ENCODE peak calls at places on chromosome 7, in four cellular contexts. K is PC-9, V is hepatocyte, L is transverse colon. Q is an unnamed sample. For H3K36me3, the result is how much of the 10 kb centered on the place peaks cover.

GRCh38 chr7:28722684-28723083 is 235.4 kb downstream of the TRIL start:
- DNase-seq in K (no peak), L (no peak), V (no peak), Q (no peak)

GRCh38 chr7:141001561-141001960 is 13.2 kb downstream of the MRPS33 start:
- DNase-seq in L (no peak), V (peak), K (no peak), Q (no peak)

GRCh38 chr7:17706734-17707133 is 233.6 kb downstream of the SNX13 start:
- DNase-seq in K (peak), L (peak), V (peak), Q (no peak)

GRCh38 chr7:16881809-16882208 is at the start of gene AGR3:
- DNase-seq in L (no peak), K (no peak), V (peak), Q (no peak)

GRCh38 chr7:45978010-45978681 is 57.1 kb upstream of the IGFBP3 start:
- DNase-seq in L (no peak), K (peak), V (peak), Q (no peak)

GRCh38 chr7:114589436-114589835 is 174.8 kb downstream of the FOXP2 start:
- DNase-seq in K (no peak), L (no peak), V (peak), Q (no peak)

GRCh38 chr7:84490661-84491060 is 296.1 kb upstream of the SEMA3A start:
- DNase-seq in K (no peak), L (no peak), V (peak), Q (no peak)

GRCh38 chr7:30143748-30144251 is 9.0 kb downstream of the MTURN start:
- DNase-seq in L (no peak), K (peak), V (no peak), Q (no peak)

GRCh38 chr7:128836729-128837348 is 6.6 kb downstream of the FLNC start:
- DNase-seq in K (no peak), L (no peak), V (no peak), Q (peak)

GRCh38 chr7:121544726-121545125 is 148.6 kb upstream of the FAM3C start:
- DNase-seq in K (peak), V (peak), L (no peak), Q (no peak)

GRCh38 chr7:80630611-80631010 is 7.8 kb upstream of the CD36 start:
- DNase-seq in K (no peak), L (no peak), V (peak), Q (no peak)

GRCh38 chr7:95411036-95411435 is 14.9 kb upstream of the PON3 start:
- DNase-seq in L (no peak), K (no peak), V (no peak), Q (no peak)

GRCh38 chr7:157675427-157675930 is 338.7 kb downstream of the DNAJB6 start:
- DNase-seq in K (no peak), L (no peak), V (no peak), Q (no peak)

GRCh38 chr7:82477733-82478515 is 34.3 kb upstream of the CACNA2D1 start:
- DNase-seq in V (no peak), L (no peak), K (no peak), Q (no peak)

GRCh38 chr7:103307487-103308231 is 10.4 kb downstream of the PMPCB start:
- DNase-seq in K (no peak), V (no peak), L (no peak), Q (no peak)

GRCh38 chr7:79529896-79530235 is 76.4 kb upstream of the MAGI2 start:
- DNase-seq in V (no peak), L (no peak), K (no peak), Q (no peak)

GRCh38 chr7:142612264-142612881 is 136.9 kb upstream of the PRSS1 start:
- DNase-seq in V (no peak), L (no peak), K (no peak), Q (no peak)

GRCh38 chr7:108026116-108026515 is 23.2 kb upstream of the LAMB1 start:
- DNase-seq in L (no peak), K (no peak), V (no peak), Q (no peak)

GRCh38 chr7:131431756-131432155 is 104.1 kb downstream of the MKLN1 start:
- DNase-seq in V (no peak), L (no peak), K (no peak), Q (no peak)

GRCh38 chr7:2522780-2523433 is 3.3 kb downstream of the LFNG start:
- DNase-seq in L (peak), V (peak), K (peak), Q (no peak)

GRCh38 chr7:94304878-94305277 is 89.8 kb upstream of the COL1A2 start:
- DNase-seq in V (no peak), K (no peak), L (no peak), Q (no peak)

GRCh38 chr7:22662490-22663145 is 64.4 kb upstream of the IL6 start:
- DNase-seq in V (no peak), L (no peak), K (no peak), Q (no peak)

GRCh38 chr7:156473476-156474240 is 166.9 kb upstream of the RNF32 start:
- DNase-seq in V (peak), K (peak), L (peak), Q (no peak)

GRCh38 chr7:74355091-74355490 is 65.9 kb downstream of the CLIP2 start:
- DNase-seq in L (peak), V (no peak), K (peak), Q (no peak)

GRCh38 chr7:157795631-157796030 is 458.8 kb downstream of the DNAJB6 start:
- DNase-seq in L (no peak), V (no peak), K (no peak), Q (no peak)

GRCh38 chr7:106022193-106022821 is 59.2 kb downstream of the CDHR3 start:
- DNase-seq in L (peak), K (no peak), V (no peak), Q (no peak)

GRCh38 chr7:110130669-110131068 is 960.3 kb upstream of the LRRN3 start:
- DNase-seq in V (no peak), K (no peak), L (no peak), Q (no peak)

GRCh38 chr7:119974972-119975371 is 298.0 kb upstream of the KCND2 start:
- DNase-seq in V (no peak), K (no peak), L (no peak), Q (no peak)

GRCh38 chr7:122006687-122007086 is 133.7 kb downstream of the PTPRZ1 start:
- DNase-seq in L (no peak), V (no peak), K (peak), Q (no peak)

GRCh38 chr7:11427686-11428273 is 404.2 kb downstream of the THSD7A start:
- DNase-seq in L (no peak), V (peak), K (no peak), Q (no peak)

GRCh38 chr7:114086906-114087651 is 168.3 kb upstream of the PPP1R3A start:
- DNase-seq in L (peak), V (peak), K (peak), Q (peak)

GRCh38 chr7:16708980-16709379 is 44.6 kb upstream of the TSPAN13 start:
- DNase-seq in V (peak), L (no peak), K (peak), Q (no peak)

GRCh38 chr7:34207810-34208209 is 302.5 kb downstream of the BMPER start:
- DNase-seq in V (no peak), L (no peak), K (no peak), Q (no peak)

GRCh38 chr7:106640368-106641141 is 20.4 kb downstream of the CCDC71L start:
- DNase-seq in L (no peak), K (no peak), V (no peak), Q (no peak)

GRCh38 chr7:158815046-158815445 is 14.3 kb downstream of the ESYT2 start:
- DNase-seq in K (peak), V (no peak), L (no peak), Q (no peak)

GRCh38 chr7:85464042-85464651 is 277.3 kb upstream of the SEMA3D start:
- DNase-seq in K (no peak), L (no peak), V (no peak), Q (no peak)

GRCh38 chr7:22117222-22117621 is 171.5 kb upstream of the CDCA7L start:
- DNase-seq in L (no peak), K (no peak), V (no peak), Q (no peak)

GRCh38 chr7:112503361-112504023 is 22.7 kb downstream of the LSMEM1 start:
- DNase-seq in L (no peak), V (no peak), K (no peak), Q (no peak)

GRCh38 chr7:100106633-100107032 is 5.2 kb downstream of the AP4M1 start:
- DNase-seq in L (no peak), K (no peak), V (no peak), Q (no peak)
- H3K36me3 ChIP-seq in L (under half), K (under half), V (under half), Q (half or more)

GRCh38 chr7:27115161-27116018 is 12.9 kb upstream of the HOXA2 start:
- DNase-seq in V (peak), K (peak), L (peak), Q (no peak)

GRCh38 chr7:27116962-27117686 is 13.4 kb downstream of the HOXA4 start:
- DNase-seq in K (no peak), L (no peak), V (no peak), Q (no peak)

GRCh38 chr7:27113991-27114866 is 11.7 kb upstream of the HOXA2 start:
- DNase-seq in L (peak), K (peak), V (peak), Q (no peak)

GRCh38 chr7:27116521-27116946 is 14.0 kb downstream of the HOXA4 start:
- DNase-seq in L (no peak), K (no peak), V (no peak), Q (no peak)

DNA sequence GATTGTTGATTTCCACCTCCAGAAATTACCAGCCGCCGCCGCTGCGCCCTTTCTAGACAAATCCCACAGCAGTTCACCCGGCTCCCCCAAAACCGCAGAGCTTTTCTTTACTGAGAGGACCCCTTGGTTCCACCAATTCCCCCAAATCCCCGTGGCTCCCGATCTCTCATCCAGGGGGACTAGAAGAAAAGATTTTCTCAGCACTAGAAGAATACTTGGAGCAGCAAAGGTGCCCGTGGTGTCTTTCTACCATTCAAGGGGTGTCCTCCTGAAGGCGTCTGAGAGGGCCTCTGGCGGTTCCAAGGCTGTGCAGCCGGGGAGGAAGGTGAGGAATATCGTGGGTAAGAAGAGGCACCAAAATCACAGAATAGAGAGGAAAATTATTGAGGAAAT is 13.5 kb upstream of the HOXA2 start:
- DNase-seq in V (no peak), L (no peak), K (no peak), Q (no peak)
- H3K4me3 ChIP-seq in V (no peak), L (peak), K (peak), Q (peak)

GRCh38 chr7:1486571-1486970 is 17.6 kb downstream of the INTS1 start:
- DNase-seq in V (no peak), L (no peak), K (no peak), Q (no peak)
- H3K36me3 ChIP-seq in V (under half), L (under half), K (under half), Q (half or more)

GRCh38 chr7:133252506-133252857 is 396 bp upstream of the EXOC4 start:
- DNase-seq in L (no peak), V (no peak), K (no peak), Q (no peak)
- H3K4me3 ChIP-seq in L (no peak), V (no peak), K (no peak), Q (no peak)

GRCh38 chr7:7237201-7237977 is 55.0 kb downstream of the C1GALT1 start:
- DNase-seq in K (no peak), V (no peak), L (no peak), Q (no peak)
- H3K36me3 ChIP-seq in K (under half), V (under half), L (under half), Q (under half)

DNA sequence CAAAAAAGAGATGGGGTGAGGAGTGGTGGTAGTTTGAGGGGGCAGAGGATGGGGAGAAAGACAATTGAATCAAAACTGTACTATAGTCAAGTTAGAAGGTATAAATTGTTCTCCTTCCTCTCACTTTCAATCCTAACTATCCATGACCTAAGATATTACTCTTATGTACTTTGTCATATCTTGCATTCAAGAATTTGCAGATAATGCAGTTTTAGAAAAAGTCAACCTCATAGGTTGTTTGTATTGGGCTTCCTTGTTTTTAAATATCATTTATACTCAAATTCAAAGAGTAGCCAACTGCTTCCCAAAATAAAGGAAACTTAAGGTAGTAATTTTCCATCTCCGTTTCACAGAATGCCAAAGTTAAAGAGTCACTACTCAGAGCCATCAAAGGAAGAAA is 32.7 kb downstream of the MET start:
- DNase-seq in K (no peak), L (no peak), V (no peak), Q (no peak)
- H3K4me3 ChIP-seq in K (no peak), L (no peak), V (no peak), Q (no peak)

DNA sequence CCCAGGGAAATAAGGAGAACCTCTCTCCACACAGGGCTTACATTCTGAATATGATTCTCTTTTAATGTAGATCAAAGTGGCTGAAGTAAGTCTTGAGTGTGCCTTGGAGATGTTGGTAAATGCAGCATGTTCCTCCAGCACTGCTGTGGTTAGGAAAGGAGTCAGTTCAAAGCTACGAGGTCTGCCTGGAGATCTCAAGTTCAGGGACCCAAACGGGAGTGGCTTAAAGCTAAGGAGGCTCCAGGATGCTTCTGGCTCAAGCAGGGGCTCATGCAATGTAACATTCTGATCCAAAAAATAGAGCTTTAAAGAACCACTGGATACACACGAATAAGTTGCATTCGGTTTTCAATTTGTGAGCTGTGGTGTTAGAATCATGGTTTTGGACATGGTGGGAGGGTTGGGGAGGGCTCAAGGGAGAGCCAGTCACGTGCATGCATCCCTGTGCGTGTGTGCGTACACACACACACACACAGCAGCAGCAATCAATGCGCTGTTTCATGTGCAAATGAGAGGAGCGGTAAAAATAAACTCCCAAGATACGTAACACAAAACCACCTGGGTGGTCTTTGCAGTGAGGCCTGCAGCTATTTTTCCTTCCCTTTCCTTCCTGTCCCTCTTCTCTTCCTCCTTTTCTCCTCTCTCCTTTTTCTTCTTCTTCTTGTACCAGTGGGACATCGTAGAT is 70.5 kb downstream of the AOAH start:
- DNase-seq in K (no peak), V (no peak), L (no peak), Q (no peak)
- H3K36me3 ChIP-seq in K (under half), V (under half), L (under half), Q (under half)

DNA sequence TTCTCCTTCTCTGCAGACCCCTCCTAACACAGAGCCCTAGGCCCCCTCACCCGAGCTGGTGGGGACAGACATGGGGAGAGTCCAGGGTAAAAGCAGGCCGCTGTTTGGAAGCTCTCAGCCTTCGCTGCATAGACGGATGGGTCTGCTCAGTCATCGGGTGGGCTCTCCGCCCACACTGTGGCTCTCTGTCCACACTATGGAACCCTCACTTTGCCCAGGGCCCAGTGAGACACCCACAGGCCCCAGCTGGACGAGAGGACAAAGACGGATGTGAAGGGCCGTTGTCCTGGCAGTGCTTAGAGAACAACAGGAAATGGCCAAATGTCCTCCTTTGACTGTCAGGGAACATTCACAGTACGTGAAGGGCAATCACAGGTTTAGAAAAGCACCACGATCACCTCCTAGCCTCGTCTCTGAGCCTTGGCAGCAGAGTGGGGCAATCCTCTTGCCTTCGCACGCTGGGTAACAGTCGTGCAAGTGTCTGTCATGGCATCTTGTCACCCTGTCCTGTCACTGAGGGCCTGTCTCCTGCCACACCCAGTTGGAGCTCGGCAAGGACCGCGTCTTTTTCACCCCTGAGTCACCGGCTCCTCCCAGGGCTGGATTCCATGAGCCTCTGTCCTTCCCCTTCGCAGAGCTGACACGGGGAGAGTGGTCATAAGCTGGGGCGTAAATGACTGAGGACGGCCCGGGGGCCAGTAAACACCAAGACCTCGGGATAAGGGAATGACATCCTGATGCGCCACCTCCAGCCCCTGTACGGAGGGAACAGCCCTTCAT is 80.6 kb downstream of the PRKAG2 start:
- DNase-seq in V (peak), L (peak), K (peak), Q (peak)
- H3K4me3 ChIP-seq in V (no peak), L (no peak), K (no peak), Q (no peak)

GRCh38 chr7:44671069-44671468 is 64.6 kb downstream of the OGDH start:
- DNase-seq in V (no peak), L (no peak), K (no peak), Q (no peak)
- H3K36me3 ChIP-seq in V (under half), L (under half), K (under half), Q (half or more)